ENCODE peak calls at places on chromosomes 16 and 17, in five cellular contexts. One of them, this sample, is unnamed.

GRCh38 chr16:88320947-88321634 is 61.7 kb upstream of the ZNF469 start:
- DNase-seq in OCI-LY7: peak
- DNase-seq in neural progenitor cell: no peak
- DNase-seq in HCT116: peak
- DNase-seq in H1: no peak
- DNase-seq in this sample: no peak

GRCh38 chr17:56441331-56441730 is 152.2 kb upstream of the NOG start:
- DNase-seq in OCI-LY7: no peak
- DNase-seq in neural progenitor cell: no peak
- DNase-seq in HCT116: no peak
- DNase-seq in H1: no peak
- DNase-seq in this sample: no peak

GRCh38 chr16:89115216-89115949 is 21.7 kb downstream of the ACSF3 start:
- DNase-seq in OCI-LY7: peak
- DNase-seq in neural progenitor cell: no peak
- DNase-seq in HCT116: no peak
- DNase-seq in H1: no peak
- DNase-seq in this sample: peak

GRCh38 chr16:89598199-89598598 is 15.2 kb upstream of the DPEP1 start:
- DNase-seq in OCI-LY7: no peak
- DNase-seq in neural progenitor cell: no peak
- DNase-seq in HCT116: no peak
- DNase-seq in H1: no peak
- DNase-seq in this sample: no peak

GRCh38 chr16:66899945-66900688 is 18.6 kb downstream of the CDH16 start:
- DNase-seq in OCI-LY7: no peak
- DNase-seq in neural progenitor cell: peak
- DNase-seq in HCT116: no peak
- DNase-seq in H1: no peak
- DNase-seq in this sample: no peak

GRCh38 chr16:57607676-57608461 is 20.6 kb upstream of the ADGRG1 start:
- DNase-seq in OCI-LY7: no peak
- DNase-seq in neural progenitor cell: no peak
- DNase-seq in HCT116: no peak
- DNase-seq in H1: no peak
- DNase-seq in this sample: no peak

GRCh38 chr17:69375229-69375628 is 39.3 kb upstream of the MAP2K6 start:
- DNase-seq in OCI-LY7: no peak
- DNase-seq in neural progenitor cell: no peak
- DNase-seq in HCT116: no peak
- DNase-seq in H1: no peak
- DNase-seq in this sample: no peak

GRCh38 chr16:89923640-89924297 is 627 bp downstream of the TUBB3 start:
- DNase-seq in OCI-LY7: no peak
- DNase-seq in neural progenitor cell: peak
- DNase-seq in HCT116: no peak
- DNase-seq in H1: no peak
- DNase-seq in this sample: no peak

GRCh38 chr16:84854759-84855158 is 35.0 kb downstream of the CRISPLD2 start:
- DNase-seq in OCI-LY7: no peak
- DNase-seq in neural progenitor cell: no peak
- DNase-seq in HCT116: no peak
- DNase-seq in H1: no peak
- DNase-seq in this sample: no peak

GRCh38 chr16:577796-578195 is 8.0 kb downstream of the PIGQ start:
- DNase-seq in OCI-LY7: no peak
- DNase-seq in neural progenitor cell: no peak
- DNase-seq in HCT116: no peak
- DNase-seq in H1: no peak
- DNase-seq in this sample: no peak

GRCh38 chr17:79721993-79722671 is 8.6 kb upstream of the ENPP7 start:
- DNase-seq in OCI-LY7: peak
- DNase-seq in neural progenitor cell: peak
- DNase-seq in HCT116: no peak
- DNase-seq in H1: no peak
- DNase-seq in this sample: no peak

GRCh38 chr17:45342306-45342705 is 25.5 kb upstream of the MAP3K14 start:
- DNase-seq in OCI-LY7: no peak
- DNase-seq in neural progenitor cell: no peak
- DNase-seq in HCT116: no peak
- DNase-seq in H1: no peak
- DNase-seq in this sample: no peak

GRCh38 chr17:16926591-16927451 is 45.1 kb downstream of the TNFRSF13B start:
- DNase-seq in OCI-LY7: no peak
- DNase-seq in neural progenitor cell: no peak
- DNase-seq in HCT116: no peak
- DNase-seq in H1: no peak
- DNase-seq in this sample: no peak

GRCh38 chr17:67476787-67477335 is 99.8 kb downstream of the PITPNC1 start:
- DNase-seq in OCI-LY7: no peak
- DNase-seq in neural progenitor cell: no peak
- DNase-seq in HCT116: no peak
- DNase-seq in H1: no peak
- DNase-seq in this sample: no peak

GRCh38 chr16:878071-878784 is 77.7 kb upstream of the GNG13 start:
- DNase-seq in OCI-LY7: peak
- DNase-seq in neural progenitor cell: peak
- DNase-seq in HCT116: peak
- DNase-seq in H1: no peak
- DNase-seq in this sample: no peak

GRCh38 chr16:25066426-25066746 is 45.2 kb upstream of the LCMT1 start:
- DNase-seq in OCI-LY7: no peak
- DNase-seq in neural progenitor cell: no peak
- DNase-seq in HCT116: no peak
- DNase-seq in H1: no peak
- DNase-seq in this sample: no peak

GRCh38 chr17:42814633-42815399 is 9.3 kb downstream of the BECN1 start:
- DNase-seq in OCI-LY7: no peak
- DNase-seq in neural progenitor cell: no peak
- DNase-seq in HCT116: no peak
- DNase-seq in H1: no peak
- DNase-seq in this sample: no peak

GRCh38 chr17:38403491-38403890 is 24.8 kb upstream of the ARHGAP23 start:
- DNase-seq in OCI-LY7: no peak
- DNase-seq in neural progenitor cell: peak
- DNase-seq in HCT116: no peak
- DNase-seq in H1: no peak
- DNase-seq in this sample: no peak

GRCh38 chr16:58937661-58938060 is 203.5 kb upstream of the GOT2 start:
- DNase-seq in OCI-LY7: peak
- DNase-seq in neural progenitor cell: no peak
- DNase-seq in HCT116: no peak
- DNase-seq in H1: no peak
- DNase-seq in this sample: no peak

GRCh38 chr17:4340914-4341615 is 25.4 kb downstream of the UBE2G1 start:
- DNase-seq in OCI-LY7: no peak
- DNase-seq in neural progenitor cell: no peak
- DNase-seq in HCT116: no peak
- DNase-seq in H1: no peak
- DNase-seq in this sample: no peak

GRCh38 chr17:48021964-48022363 is 15.6 kb downstream of the COPZ2 start:
- DNase-seq in OCI-LY7: no peak
- DNase-seq in neural progenitor cell: no peak
- DNase-seq in HCT116: no peak
- DNase-seq in H1: no peak
- DNase-seq in this sample: no peak

GRCh38 chr17:31067699-31068184 is 27.0 kb upstream of the NF1 start:
- DNase-seq in OCI-LY7: no peak
- DNase-seq in neural progenitor cell: no peak
- DNase-seq in HCT116: peak
- DNase-seq in H1: no peak
- DNase-seq in this sample: peak

GRCh38 chr17:60699090-60699489 is 21.4 kb downstream of the BCAS3 start:
- DNase-seq in OCI-LY7: no peak
- DNase-seq in neural progenitor cell: no peak
- DNase-seq in HCT116: no peak
- DNase-seq in H1: no peak
- DNase-seq in this sample: no peak

GRCh38 chr17:12789976-12790805 is 893 bp downstream of the ARHGAP44 start:
- DNase-seq in OCI-LY7: no peak
- DNase-seq in neural progenitor cell: peak
- DNase-seq in HCT116: no peak
- DNase-seq in H1: no peak
- DNase-seq in this sample: no peak

GRCh38 chr16:74605332-74605731 is 1.6 kb downstream of the GLG1 start:
- DNase-seq in OCI-LY7: no peak
- DNase-seq in neural progenitor cell: no peak
- DNase-seq in HCT116: no peak
- DNase-seq in H1: no peak
- DNase-seq in this sample: no peak
- H3K4me3 ChIP-seq in OCI-LY7: peak
- H3K4me3 ChIP-seq in neural progenitor cell: peak
- H3K4me3 ChIP-seq in HCT116: peak
- H3K4me3 ChIP-seq in H1: peak
- H3K4me3 ChIP-seq in this sample: peak

GRCh38 chr17:82863646-82863940 is 23.8 kb upstream of the ZNF750 start:
- DNase-seq in OCI-LY7: no peak
- DNase-seq in neural progenitor cell: no peak
- DNase-seq in HCT116: no peak
- DNase-seq in H1: no peak
- DNase-seq in this sample: no peak

GRCh38 chr17:82863941-82864720 is 24.3 kb upstream of the ZNF750 start:
- DNase-seq in OCI-LY7: peak
- DNase-seq in neural progenitor cell: no peak
- DNase-seq in HCT116: peak
- DNase-seq in H1: no peak
- DNase-seq in this sample: no peak

GRCh38 chr17:82865996-82866395 is 26.2 kb upstream of the ZNF750 start:
- DNase-seq in OCI-LY7: no peak
- DNase-seq in neural progenitor cell: no peak
- DNase-seq in HCT116: no peak
- DNase-seq in H1: no peak
- DNase-seq in this sample: no peak

GRCh38 chr17:82865274-82865673 is 25.5 kb upstream of the ZNF750 start:
- DNase-seq in OCI-LY7: no peak
- DNase-seq in neural progenitor cell: no peak
- DNase-seq in HCT116: no peak
- DNase-seq in H1: no peak
- DNase-seq in this sample: no peak

DNA sequence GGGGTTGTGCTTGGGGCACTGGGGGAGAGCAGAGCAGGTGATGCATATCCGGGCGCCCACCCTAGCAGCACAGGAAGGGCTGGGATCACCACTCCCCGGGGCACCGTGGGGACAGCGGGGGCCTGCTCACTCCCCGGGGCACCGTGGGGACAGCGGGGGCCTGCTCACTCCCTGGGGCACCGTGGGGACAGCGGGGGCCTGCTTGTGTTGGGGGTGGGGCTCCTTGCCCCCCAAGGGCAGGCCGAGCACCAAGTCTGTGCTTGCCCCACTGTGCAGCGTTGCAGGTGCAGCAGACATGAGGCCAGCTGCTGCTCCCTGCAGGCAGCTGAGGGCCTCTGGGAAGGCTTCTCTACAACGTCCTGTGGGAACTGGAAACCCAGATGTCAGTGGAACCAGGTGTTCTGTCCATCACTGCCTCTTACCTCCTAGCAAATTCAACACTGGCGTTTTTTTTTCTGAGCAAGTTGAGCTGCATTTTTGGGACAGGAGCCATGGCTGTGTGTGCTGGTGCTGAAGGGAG is 25.0 kb upstream of the ZNF750 start:
- DNase-seq in OCI-LY7: peak
- DNase-seq in neural progenitor cell: no peak
- DNase-seq in HCT116: no peak
- DNase-seq in H1: no peak
- DNase-seq in this sample: no peak
- H2AFZ ChIP-seq in OCI-LY7: no peak
- H2AFZ ChIP-seq in neural progenitor cell: no peak
- H2AFZ ChIP-seq in HCT116: no peak
- H2AFZ ChIP-seq in H1: no peak
- H2AFZ ChIP-seq in this sample: no peak

DNA sequence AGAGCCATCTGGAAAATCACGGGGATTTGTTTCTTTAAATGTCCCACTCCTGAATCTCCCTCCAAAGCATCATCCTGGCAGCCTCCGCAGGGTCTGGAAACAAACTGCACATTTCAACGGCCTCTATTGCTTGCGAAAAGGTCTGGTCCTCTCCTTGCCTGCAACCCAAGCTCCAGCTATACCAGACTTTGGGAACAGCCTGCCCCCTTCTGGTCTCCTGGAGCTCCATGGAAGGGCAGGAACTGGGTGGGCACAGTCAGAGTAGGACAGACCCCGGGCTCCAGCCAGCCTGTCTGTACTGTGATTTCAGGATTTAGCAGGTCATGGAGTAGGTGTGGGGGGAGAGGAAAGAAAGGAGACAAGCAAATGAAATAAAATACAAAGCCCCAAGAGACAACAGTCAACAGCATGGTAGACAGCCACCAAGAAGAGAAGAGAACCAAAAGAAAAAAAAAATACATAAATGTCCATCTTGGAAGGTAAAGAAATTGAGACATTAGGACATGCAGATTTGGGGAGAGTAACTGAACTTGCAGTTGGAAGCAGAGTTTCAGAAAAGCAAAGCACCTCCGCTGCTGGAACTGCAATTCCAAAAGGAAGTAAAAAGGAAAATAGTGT is 2.7 kb downstream of the XYLT1 start:
- DNase-seq in OCI-LY7: peak
- DNase-seq in neural progenitor cell: peak
- DNase-seq in HCT116: no peak
- DNase-seq in H1: no peak
- DNase-seq in this sample: no peak
- H3K4me3 ChIP-seq in OCI-LY7: peak
- H3K4me3 ChIP-seq in neural progenitor cell: no peak
- H3K4me3 ChIP-seq in HCT116: no peak
- H3K4me3 ChIP-seq in H1: no peak
- H3K4me3 ChIP-seq in this sample: no peak

DNA sequence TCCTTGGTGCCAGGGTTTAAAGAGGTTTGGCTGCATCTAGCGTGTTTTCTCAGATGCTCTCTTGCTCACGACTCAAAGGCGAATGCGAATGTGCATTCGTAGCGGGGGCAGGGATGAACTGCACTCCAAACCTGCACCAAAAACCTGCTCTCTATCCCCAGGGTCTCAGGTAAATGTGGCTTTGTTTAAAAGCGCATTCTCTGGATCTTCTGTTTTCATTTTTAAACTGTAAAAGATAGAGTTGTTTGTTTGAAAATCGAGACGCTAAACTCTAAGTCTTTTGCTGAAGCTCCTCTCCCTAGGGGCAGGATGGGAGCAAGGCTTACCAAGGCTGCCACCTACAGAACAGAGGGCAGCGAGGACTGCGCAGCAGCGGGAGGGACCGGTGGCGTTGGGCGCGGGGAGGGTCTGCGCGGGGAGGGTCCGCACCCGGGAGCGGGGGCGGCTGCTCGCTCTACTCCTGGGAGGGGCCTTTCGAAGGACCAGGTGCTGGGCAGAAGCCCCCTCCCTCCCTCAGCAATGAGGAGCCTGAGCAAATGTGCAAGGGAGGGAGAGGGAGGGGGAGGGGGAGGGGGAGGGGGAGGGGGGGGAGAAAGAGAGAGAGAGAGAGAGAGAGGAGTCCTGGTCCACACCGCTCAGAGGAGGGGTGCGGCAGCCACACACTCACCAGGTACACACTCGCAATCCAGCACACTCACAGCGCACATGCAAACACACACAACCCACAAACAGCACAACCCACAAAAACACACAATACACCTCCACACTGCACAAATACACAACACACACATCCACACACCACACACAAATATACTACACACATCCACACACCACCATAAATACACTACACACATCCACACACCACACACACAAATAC is 142.8 kb downstream of the GRIN2A start:
- DNase-seq in OCI-LY7: no peak
- DNase-seq in neural progenitor cell: peak
- DNase-seq in HCT116: no peak
- DNase-seq in H1: no peak
- DNase-seq in this sample: no peak
- H2AFZ ChIP-seq in OCI-LY7: no peak
- H2AFZ ChIP-seq in neural progenitor cell: peak
- H2AFZ ChIP-seq in HCT116: no peak
- H2AFZ ChIP-seq in H1: peak
- H2AFZ ChIP-seq in this sample: no peak

This sample was measured in keratinocyte.